ENCODE peak calls at places on chromosomes 7 and 10, in seven cellular contexts. One of them, this sample, is unnamed.

GRCh38 chr10:60820093-60820769 is 42.0 kb downstream of the CDK1 start:
- DNase-seq in endodermal cell: peak; percentile 56
- DNase-seq in Peyer's patch: no peak
- DNase-seq in lower lobe of right lung: no peak
- DNase-seq in upper lobe of right lung: no peak
- DNase-seq in Panc1: no peak
- DNase-seq in uterus: no peak
- DNase-seq in this sample: no peak

GRCh38 chr10:89129850-89130396 is 77.2 kb downstream of the CH25H start:
- DNase-seq in endodermal cell: no peak
- DNase-seq in Peyer's patch: no peak
- DNase-seq in lower lobe of right lung: peak; percentile 58
- DNase-seq in upper lobe of right lung: no peak
- DNase-seq in Panc1: no peak
- DNase-seq in uterus: no peak
- DNase-seq in this sample: no peak

GRCh38 chr10:65900271-65900670 is 1025.6 kb upstream of the LRRTM3 start:
- DNase-seq in endodermal cell: no peak
- DNase-seq in Peyer's patch: no peak
- DNase-seq in lower lobe of right lung: no peak
- DNase-seq in upper lobe of right lung: no peak
- DNase-seq in Panc1: no peak
- DNase-seq in uterus: no peak
- DNase-seq in this sample: no peak

GRCh38 chr10:45552476-45552875 is 120.1 kb downstream of the ZFAND4 start:
- DNase-seq in endodermal cell: no peak
- DNase-seq in Peyer's patch: no peak
- DNase-seq in lower lobe of right lung: no peak
- DNase-seq in upper lobe of right lung: no peak
- DNase-seq in Panc1: no peak
- DNase-seq in uterus: no peak
- DNase-seq in this sample: no peak

GRCh38 chr7:132548489-132549078 is 27.7 kb downstream of the PLXNA4 start:
- DNase-seq in endodermal cell: no peak
- DNase-seq in Peyer's patch: no peak
- DNase-seq in lower lobe of right lung: no peak
- DNase-seq in upper lobe of right lung: no peak
- DNase-seq in Panc1: no peak
- DNase-seq in uterus: no peak
- DNase-seq in this sample: no peak

GRCh38 chr10:6678211-6678803 is 98.2 kb upstream of the PRKCQ start:
- DNase-seq in endodermal cell: peak; percentile 86
- DNase-seq in Peyer's patch: peak; percentile 39
- DNase-seq in lower lobe of right lung: no peak
- DNase-seq in upper lobe of right lung: no peak
- DNase-seq in Panc1: no peak
- DNase-seq in uterus: peak; percentile 27
- DNase-seq in this sample: no peak

GRCh38 chr10:118983263-118983662 is 46.3 kb upstream of the NANOS1 start:
- DNase-seq in endodermal cell: peak; percentile 26
- DNase-seq in Peyer's patch: no peak
- DNase-seq in lower lobe of right lung: no peak
- DNase-seq in upper lobe of right lung: no peak
- DNase-seq in Panc1: no peak
- DNase-seq in uterus: no peak
- DNase-seq in this sample: peak; percentile 15

GRCh38 chr10:63744060-63744941 is 223.1 kb downstream of the REEP3 start:
- DNase-seq in endodermal cell: no peak
- DNase-seq in Peyer's patch: no peak
- DNase-seq in lower lobe of right lung: no peak
- DNase-seq in upper lobe of right lung: no peak
- DNase-seq in Panc1: no peak
- DNase-seq in uterus: no peak
- DNase-seq in this sample: no peak

GRCh38 chr7:14013880-14014279 is 24.4 kb upstream of the ETV1 start:
- DNase-seq in endodermal cell: no peak
- DNase-seq in Peyer's patch: no peak
- DNase-seq in lower lobe of right lung: no peak
- DNase-seq in upper lobe of right lung: no peak
- DNase-seq in Panc1: no peak
- DNase-seq in uterus: no peak
- DNase-seq in this sample: no peak

GRCh38 chr7:100127866-100128601 is 1.3 kb downstream of the MBLAC1 start:
- DNase-seq in endodermal cell: peak; percentile 78
- DNase-seq in Peyer's patch: peak; percentile 25
- DNase-seq in lower lobe of right lung: no peak
- DNase-seq in upper lobe of right lung: no peak
- DNase-seq in Panc1: no peak
- DNase-seq in uterus: peak; percentile 35
- DNase-seq in this sample: no peak

GRCh38 chr10:126321455-126321854 is 66.8 kb downstream of the ADAM12 start:
- DNase-seq in endodermal cell: no peak
- DNase-seq in Peyer's patch: no peak
- DNase-seq in lower lobe of right lung: no peak
- DNase-seq in upper lobe of right lung: no peak
- DNase-seq in Panc1: no peak
- DNase-seq in uterus: peak; percentile 25
- DNase-seq in this sample: no peak

GRCh38 chr10:84822926-84823325 is 494.5 kb downstream of the CCSER2 start:
- DNase-seq in endodermal cell: no peak
- DNase-seq in Peyer's patch: no peak
- DNase-seq in lower lobe of right lung: no peak
- DNase-seq in upper lobe of right lung: no peak
- DNase-seq in Panc1: no peak
- DNase-seq in uterus: no peak
- DNase-seq in this sample: no peak

GRCh38 chr10:34018129-34018528 is 683.7 kb upstream of the NRP1 start:
- DNase-seq in endodermal cell: no peak
- DNase-seq in Peyer's patch: no peak
- DNase-seq in lower lobe of right lung: no peak
- DNase-seq in upper lobe of right lung: no peak
- DNase-seq in Panc1: no peak
- DNase-seq in uterus: no peak
- DNase-seq in this sample: no peak

GRCh38 chr7:77469927-77470326 is 53.8 kb upstream of the GSAP start:
- DNase-seq in endodermal cell: no peak
- DNase-seq in Peyer's patch: no peak
- DNase-seq in lower lobe of right lung: no peak
- DNase-seq in upper lobe of right lung: no peak
- DNase-seq in Panc1: no peak
- DNase-seq in uterus: no peak
- DNase-seq in this sample: no peak

GRCh38 chr7:18489624-18490023 is 5.9 kb upstream of the HDAC9 start:
- DNase-seq in endodermal cell: no peak
- DNase-seq in Peyer's patch: no peak
- DNase-seq in lower lobe of right lung: no peak
- DNase-seq in upper lobe of right lung: no peak
- DNase-seq in Panc1: no peak
- DNase-seq in uterus: no peak
- DNase-seq in this sample: no peak

GRCh38 chr10:110349826-110350225 is 45.1 kb upstream of the SMNDC1 start:
- DNase-seq in endodermal cell: no peak
- DNase-seq in Peyer's patch: no peak
- DNase-seq in lower lobe of right lung: no peak
- DNase-seq in upper lobe of right lung: no peak
- DNase-seq in Panc1: no peak
- DNase-seq in uterus: no peak
- DNase-seq in this sample: no peak

GRCh38 chr7:150372271-150373048 is 3.8 kb downstream of the REPIN1 start:
- DNase-seq in endodermal cell: peak; percentile 56
- DNase-seq in Peyer's patch: no peak
- DNase-seq in lower lobe of right lung: no peak
- DNase-seq in upper lobe of right lung: no peak
- DNase-seq in Panc1: no peak
- DNase-seq in uterus: no peak
- DNase-seq in this sample: no peak

GRCh38 chr7:150370612-150371071 is 2.0 kb downstream of the REPIN1 start:
- DNase-seq in endodermal cell: no peak
- DNase-seq in Peyer's patch: no peak
- DNase-seq in lower lobe of right lung: no peak
- DNase-seq in upper lobe of right lung: no peak
- DNase-seq in Panc1: no peak
- DNase-seq in uterus: no peak
- DNase-seq in this sample: no peak

GRCh38 chr7:150369740-150370501 is 1.3 kb downstream of the REPIN1 start:
- DNase-seq in endodermal cell: peak; percentile 49
- DNase-seq in Peyer's patch: no peak
- DNase-seq in lower lobe of right lung: no peak
- DNase-seq in upper lobe of right lung: no peak
- DNase-seq in Panc1: no peak
- DNase-seq in uterus: no peak
- DNase-seq in this sample: no peak

GRCh38 chr7:150371996-150372270 is 3.3 kb downstream of the REPIN1 start:
- DNase-seq in endodermal cell: peak; percentile 44
- DNase-seq in Peyer's patch: no peak
- DNase-seq in lower lobe of right lung: no peak
- DNase-seq in upper lobe of right lung: no peak
- DNase-seq in Panc1: no peak
- DNase-seq in uterus: no peak
- DNase-seq in this sample: no peak

GRCh38 chr7:150371131-150371995 is 2.7 kb downstream of the REPIN1 start:
- DNase-seq in endodermal cell: no peak
- DNase-seq in Peyer's patch: no peak
- DNase-seq in lower lobe of right lung: no peak
- DNase-seq in upper lobe of right lung: peak; percentile 65
- DNase-seq in Panc1: no peak
- DNase-seq in uterus: no peak
- DNase-seq in this sample: no peak
- H3K4me1 ChIP-seq in endodermal cell: peaks cover 26% of the 10 kb centered on the region
- H3K4me1 ChIP-seq in Peyer's patch: no peaks in the 10 kb centered on the region
- H3K4me1 ChIP-seq in lower lobe of right lung: peaks cover 47% of the 10 kb centered on the region
- H3K4me1 ChIP-seq in upper lobe of right lung: peaks cover 34% of the 10 kb centered on the region
- H3K4me1 ChIP-seq in Panc1: peaks cover 49% of the 10 kb centered on the region
- H3K4me1 ChIP-seq in uterus: peaks cover 10% of the 10 kb centered on the region
- H3K4me1 ChIP-seq in this sample: peaks cover 64% of the 10 kb centered on the region

GRCh38 chr10:52030975-52031374 is 283.1 kb upstream of the DKK1 start:
- DNase-seq in endodermal cell: no peak
- DNase-seq in Peyer's patch: no peak
- DNase-seq in lower lobe of right lung: no peak
- DNase-seq in upper lobe of right lung: no peak
- DNase-seq in Panc1: no peak
- DNase-seq in uterus: no peak
- DNase-seq in this sample: no peak
- H3K27ac ChIP-seq in endodermal cell: no peak overlapping the region
- H3K27ac ChIP-seq in Peyer's patch: no peak overlapping the region
- H3K27ac ChIP-seq in lower lobe of right lung: no peak overlapping the region
- H3K27ac ChIP-seq in upper lobe of right lung: no peak overlapping the region
- H3K27ac ChIP-seq in Panc1: no peak overlapping the region
- H3K27ac ChIP-seq in uterus: no peak overlapping the region
- H3K27ac ChIP-seq in this sample: no peak overlapping the region

GRCh38 chr10:82506680-82507376 is 631.8 kb downstream of the NRG3 start:
- DNase-seq in endodermal cell: no peak
- DNase-seq in Peyer's patch: no peak
- DNase-seq in lower lobe of right lung: no peak
- DNase-seq in upper lobe of right lung: no peak
- DNase-seq in Panc1: no peak
- DNase-seq in uterus: no peak
- DNase-seq in this sample: no peak
- H3K4me1 ChIP-seq in endodermal cell: no peaks in the 10 kb centered on the region
- H3K4me1 ChIP-seq in Peyer's patch: no peaks in the 10 kb centered on the region
- H3K4me1 ChIP-seq in lower lobe of right lung: no peaks in the 10 kb centered on the region
- H3K4me1 ChIP-seq in upper lobe of right lung: no peaks in the 10 kb centered on the region
- H3K4me1 ChIP-seq in Panc1: no peaks in the 10 kb centered on the region
- H3K4me1 ChIP-seq in uterus: no peaks in the 10 kb centered on the region
- H3K4me1 ChIP-seq in this sample: no peaks in the 10 kb centered on the region

GRCh38 chr10:125016611-125017202 is 74.8 kb downstream of the ZRANB1 start:
- DNase-seq in endodermal cell: no peak
- DNase-seq in Peyer's patch: no peak
- DNase-seq in lower lobe of right lung: no peak
- DNase-seq in upper lobe of right lung: no peak
- DNase-seq in Panc1: no peak
- DNase-seq in uterus: peak; percentile 72
- DNase-seq in this sample: no peak

GRCh38 chr10:125014086-125014830 is 72.3 kb downstream of the ZRANB1 start:
- DNase-seq in endodermal cell: no peak
- DNase-seq in Peyer's patch: no peak
- DNase-seq in lower lobe of right lung: no peak
- DNase-seq in upper lobe of right lung: no peak
- DNase-seq in Panc1: no peak
- DNase-seq in uterus: no peak
- DNase-seq in this sample: no peak

GRCh38 chr10:125017547-125018298 is 75.8 kb downstream of the ZRANB1 start:
- DNase-seq in endodermal cell: no peak
- DNase-seq in Peyer's patch: no peak
- DNase-seq in lower lobe of right lung: no peak
- DNase-seq in upper lobe of right lung: no peak
- DNase-seq in Panc1: no peak
- DNase-seq in uterus: no peak
- DNase-seq in this sample: no peak

GRCh38 chr10:125014984-125015944 is 73.3 kb downstream of the ZRANB1 start:
- DNase-seq in endodermal cell: no peak
- DNase-seq in Peyer's patch: no peak
- DNase-seq in lower lobe of right lung: no peak
- DNase-seq in upper lobe of right lung: no peak
- DNase-seq in Panc1: no peak
- DNase-seq in uterus: no peak
- DNase-seq in this sample: no peak

GRCh38 chr10:125016123-125016522 is 74.2 kb downstream of the ZRANB1 start:
- DNase-seq in endodermal cell: no peak
- DNase-seq in Peyer's patch: no peak
- DNase-seq in lower lobe of right lung: no peak
- DNase-seq in upper lobe of right lung: no peak
- DNase-seq in Panc1: no peak
- DNase-seq in uterus: no peak
- DNase-seq in this sample: no peak
- H3K27ac ChIP-seq in endodermal cell: no peak overlapping the region
- H3K27ac ChIP-seq in Peyer's patch: peak overlapping the region; percentile 62
- H3K27ac ChIP-seq in lower lobe of right lung: peak overlapping the region; percentile 53
- H3K27ac ChIP-seq in upper lobe of right lung: peak overlapping the region; percentile 51
- H3K27ac ChIP-seq in Panc1: no peak overlapping the region
- H3K27ac ChIP-seq in uterus: peak overlapping the region; percentile 81
- H3K27ac ChIP-seq in this sample: peak overlapping the region; percentile 10

DNA sequence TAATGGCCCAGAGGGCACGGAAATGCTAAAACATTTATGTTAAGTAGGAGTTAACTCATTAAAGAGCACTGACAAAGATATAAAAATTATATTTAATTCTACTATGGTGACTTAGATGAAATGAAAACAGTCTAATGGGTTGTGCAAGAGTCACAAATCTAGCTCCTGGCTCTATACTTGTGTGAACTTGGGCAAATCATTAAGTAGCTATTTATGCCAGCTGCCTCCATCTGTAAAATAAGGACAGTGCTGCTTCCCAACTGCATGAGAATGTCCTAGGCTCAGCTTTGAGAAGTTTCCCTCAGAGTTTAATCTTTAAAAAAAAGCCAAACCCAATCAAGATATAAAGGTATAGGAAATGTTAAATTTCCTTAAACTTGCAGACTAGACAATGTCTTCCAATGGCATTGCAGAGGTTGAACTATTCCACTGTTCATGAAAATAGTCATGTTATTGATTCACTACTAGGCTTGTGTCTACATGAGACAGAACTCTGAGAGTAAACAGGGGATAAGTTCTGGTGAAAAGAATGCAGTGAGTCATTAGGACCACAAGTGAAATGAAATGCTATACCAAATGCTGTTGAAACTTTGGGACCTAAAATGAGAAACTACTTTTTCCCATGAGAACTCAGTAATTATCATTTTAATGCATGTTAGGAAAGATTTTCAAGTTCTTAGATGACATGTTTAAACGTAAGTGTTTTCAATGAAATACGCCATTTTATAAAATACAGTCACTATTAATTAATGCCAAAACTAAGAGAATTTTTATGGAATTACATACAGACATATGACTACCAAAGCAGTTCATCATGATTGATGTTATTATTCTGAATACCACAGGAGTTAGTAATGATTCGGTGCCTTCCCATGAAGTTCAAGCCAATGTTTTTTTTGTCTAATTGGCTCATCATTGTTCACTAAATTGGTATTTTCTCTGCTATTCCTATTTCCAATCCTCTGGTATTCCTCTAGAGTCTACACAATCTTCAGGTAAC is 84.2 kb downstream of the CDK6 start:
- DNase-seq in endodermal cell: no peak
- DNase-seq in Peyer's patch: no peak
- DNase-seq in lower lobe of right lung: no peak
- DNase-seq in upper lobe of right lung: no peak
- DNase-seq in Panc1: peak; percentile 92
- DNase-seq in uterus: no peak
- DNase-seq in this sample: no peak
- H3K4me1 ChIP-seq in endodermal cell: no peaks in the 10 kb centered on the region
- H3K4me1 ChIP-seq in Peyer's patch: no peaks in the 10 kb centered on the region
- H3K4me1 ChIP-seq in lower lobe of right lung: no peaks in the 10 kb centered on the region
- H3K4me1 ChIP-seq in upper lobe of right lung: no peaks in the 10 kb centered on the region
- H3K4me1 ChIP-seq in Panc1: peaks cover 54% of the 10 kb centered on the region
- H3K4me1 ChIP-seq in uterus: no peaks in the 10 kb centered on the region
- H3K4me1 ChIP-seq in this sample: peaks cover 21% of the 10 kb centered on the region

This sample was measured in suprapubic skin.